ENCODE peak calls at places on chromosomes 5 and 9, in seven cellular contexts. One of them, this sample, is unnamed.

GRCh38 chr5:40700116-40700822 is 20.6 kb downstream of the PTGER4 start:
- DNase-seq in IMR-90: no peak
- DNase-seq in mesendoderm: no peak
- DNase-seq in mesenchymal stem cell: no peak
- DNase-seq in trophoblast cell: no peak
- DNase-seq in neuronal stem cell: no peak
- DNase-seq in H1: no peak
- DNase-seq in this sample: no peak

GRCh38 chr5:88941581-88941980 is 58.6 kb upstream of the MEF2C start:
- DNase-seq in IMR-90: no peak
- DNase-seq in mesendoderm: no peak
- DNase-seq in mesenchymal stem cell: no peak
- DNase-seq in trophoblast cell: no peak
- DNase-seq in neuronal stem cell: no peak
- DNase-seq in H1: no peak
- DNase-seq in this sample: no peak

GRCh38 chr9:136751814-136752213 is 3.5 kb upstream of the LCN6 start:
- DNase-seq in IMR-90: no peak
- DNase-seq in mesendoderm: no peak
- DNase-seq in mesenchymal stem cell: no peak
- DNase-seq in trophoblast cell: no peak
- DNase-seq in neuronal stem cell: no peak
- DNase-seq in H1: no peak
- DNase-seq in this sample: no peak

GRCh38 chr5:31819926-31820516 is 181.1 kb downstream of the PDZD2 start:
- DNase-seq in IMR-90: no peak
- DNase-seq in mesendoderm: peak
- DNase-seq in mesenchymal stem cell: peak
- DNase-seq in trophoblast cell: no peak
- DNase-seq in neuronal stem cell: no peak
- DNase-seq in H1: no peak
- DNase-seq in this sample: peak

GRCh38 chr5:143279698-143280097 is 123.8 kb downstream of the NR3C1 start:
- DNase-seq in IMR-90: peak
- DNase-seq in mesendoderm: peak
- DNase-seq in mesenchymal stem cell: peak
- DNase-seq in trophoblast cell: peak
- DNase-seq in neuronal stem cell: no peak
- DNase-seq in H1: peak
- DNase-seq in this sample: peak

GRCh38 chr9:132591751-132592314 is 9.4 kb downstream of the BARHL1 start:
- DNase-seq in IMR-90: no peak
- DNase-seq in mesendoderm: peak
- DNase-seq in mesenchymal stem cell: no peak
- DNase-seq in trophoblast cell: no peak
- DNase-seq in neuronal stem cell: no peak
- DNase-seq in H1: no peak
- DNase-seq in this sample: no peak

GRCh38 chr9:14221119-14221518 is 92.8 kb downstream of the NFIB start:
- DNase-seq in IMR-90: peak
- DNase-seq in mesendoderm: no peak
- DNase-seq in mesenchymal stem cell: no peak
- DNase-seq in trophoblast cell: peak
- DNase-seq in neuronal stem cell: no peak
- DNase-seq in H1: no peak
- DNase-seq in this sample: no peak

GRCh38 chr9:74803366-74804017 is 84.2 kb downstream of the TRPM6 start:
- DNase-seq in IMR-90: no peak
- DNase-seq in mesendoderm: no peak
- DNase-seq in mesenchymal stem cell: no peak
- DNase-seq in trophoblast cell: peak
- DNase-seq in neuronal stem cell: no peak
- DNase-seq in H1: no peak
- DNase-seq in this sample: no peak

GRCh38 chr9:135030711-135031245 is 56.7 kb upstream of the OLFM1 start:
- DNase-seq in IMR-90: no peak
- DNase-seq in mesendoderm: no peak
- DNase-seq in mesenchymal stem cell: no peak
- DNase-seq in trophoblast cell: no peak
- DNase-seq in neuronal stem cell: no peak
- DNase-seq in H1: no peak
- DNase-seq in this sample: no peak

GRCh38 chr5:73792687-73793320 is 166.8 kb downstream of the ARHGEF28 start:
- DNase-seq in IMR-90: peak
- DNase-seq in mesendoderm: peak
- DNase-seq in mesenchymal stem cell: peak
- DNase-seq in trophoblast cell: peak
- DNase-seq in neuronal stem cell: peak
- DNase-seq in H1: peak
- DNase-seq in this sample: peak
- H3K4ac ChIP-seq in IMR-90: peak
- H3K4ac ChIP-seq in mesendoderm: no peak
- H3K4ac ChIP-seq in mesenchymal stem cell: no peak
- H3K4ac ChIP-seq in trophoblast cell: no peak
- H3K4ac ChIP-seq in neuronal stem cell: no peak
- H3K4ac ChIP-seq in H1: no peak
- H3K4ac ChIP-seq in this sample: no peak

GRCh38 chr5:39466804-39467203 is 42.0 kb upstream of the DAB2 start:
- DNase-seq in IMR-90: no peak
- DNase-seq in mesendoderm: no peak
- DNase-seq in mesenchymal stem cell: no peak
- DNase-seq in trophoblast cell: no peak
- DNase-seq in neuronal stem cell: no peak
- DNase-seq in H1: no peak
- DNase-seq in this sample: no peak

GRCh38 chr5:39461007-39461682 is 36.4 kb upstream of the DAB2 start:
- DNase-seq in IMR-90: no peak
- DNase-seq in mesendoderm: no peak
- DNase-seq in mesenchymal stem cell: no peak
- DNase-seq in trophoblast cell: no peak
- DNase-seq in neuronal stem cell: no peak
- DNase-seq in H1: no peak
- DNase-seq in this sample: no peak

GRCh38 chr5:39462211-39462610 is 37.4 kb upstream of the DAB2 start:
- DNase-seq in IMR-90: no peak
- DNase-seq in mesendoderm: no peak
- DNase-seq in mesenchymal stem cell: no peak
- DNase-seq in trophoblast cell: no peak
- DNase-seq in neuronal stem cell: no peak
- DNase-seq in H1: no peak
- DNase-seq in this sample: no peak

GRCh38 chr5:39465843-39466242 is 41.1 kb upstream of the DAB2 start:
- DNase-seq in IMR-90: no peak
- DNase-seq in mesendoderm: no peak
- DNase-seq in mesenchymal stem cell: no peak
- DNase-seq in trophoblast cell: no peak
- DNase-seq in neuronal stem cell: no peak
- DNase-seq in H1: no peak
- DNase-seq in this sample: no peak

DNA sequence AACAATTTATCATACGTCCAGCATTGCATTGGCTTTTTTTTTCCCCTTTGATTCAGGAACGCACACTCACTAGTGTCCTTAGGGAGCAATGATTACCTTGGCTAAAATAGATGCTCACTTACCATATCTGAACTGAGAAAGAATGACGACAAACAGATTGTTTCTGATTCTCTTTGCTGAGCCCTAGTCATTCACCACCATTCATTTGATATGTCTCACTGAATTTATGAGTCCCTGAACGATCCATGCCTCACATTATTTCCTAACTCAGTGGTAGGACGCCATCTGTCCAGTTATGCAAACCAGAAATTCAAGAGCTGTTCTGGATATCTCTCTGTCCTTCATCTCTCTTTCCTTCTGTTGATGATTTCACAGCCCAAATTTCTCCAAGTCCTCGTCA is 39.3 kb upstream of the DAB2 start:
- DNase-seq in IMR-90: no peak
- DNase-seq in mesendoderm: no peak
- DNase-seq in mesenchymal stem cell: no peak
- DNase-seq in trophoblast cell: peak
- DNase-seq in neuronal stem cell: no peak
- DNase-seq in H1: no peak
- DNase-seq in this sample: no peak
- H2BK5ac ChIP-seq in IMR-90: no peak
- H2BK5ac ChIP-seq in mesendoderm: no peak
- H2BK5ac ChIP-seq in mesenchymal stem cell: no peak
- H2BK5ac ChIP-seq in trophoblast cell: no peak
- H2BK5ac ChIP-seq in neuronal stem cell: no peak
- H2BK5ac ChIP-seq in H1: no peak
- H2BK5ac ChIP-seq in this sample: no peak

DNA sequence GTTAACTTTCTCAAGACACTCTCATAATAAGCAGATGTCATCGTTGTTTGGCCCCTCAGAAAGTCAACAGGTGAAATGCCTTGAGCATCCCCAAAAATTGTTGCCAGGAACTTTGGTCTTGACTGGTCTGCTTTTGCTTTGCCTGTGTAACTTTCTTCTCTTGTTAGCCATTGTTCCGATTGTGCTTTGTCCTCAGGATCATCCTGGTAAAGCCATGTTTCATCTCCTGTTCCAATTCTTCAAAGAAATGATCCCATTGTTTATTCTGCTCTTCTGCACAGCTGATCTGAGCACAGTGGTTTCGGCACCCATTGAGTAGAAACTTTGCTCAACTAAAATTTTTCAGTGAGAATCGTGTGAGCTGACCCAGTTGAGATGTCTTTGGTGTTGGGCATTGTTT is 8.1 kb upstream of the ZBED3 start:
- DNase-seq in IMR-90: no peak
- DNase-seq in mesendoderm: no peak
- DNase-seq in mesenchymal stem cell: no peak
- DNase-seq in trophoblast cell: no peak
- DNase-seq in neuronal stem cell: no peak
- DNase-seq in H1: no peak
- DNase-seq in this sample: no peak
- H3K4ac ChIP-seq in IMR-90: no peak
- H3K4ac ChIP-seq in mesendoderm: no peak
- H3K4ac ChIP-seq in mesenchymal stem cell: no peak
- H3K4ac ChIP-seq in trophoblast cell: no peak
- H3K4ac ChIP-seq in neuronal stem cell: no peak
- H3K4ac ChIP-seq in H1: no peak
- H3K4ac ChIP-seq in this sample: no peak

GRCh38 chr5:96157841-96158291 is 196.2 kb upstream of the ELL2 start:
- DNase-seq in IMR-90: no peak
- DNase-seq in mesendoderm: no peak
- DNase-seq in mesenchymal stem cell: peak
- DNase-seq in trophoblast cell: peak
- DNase-seq in neuronal stem cell: no peak
- DNase-seq in H1: no peak
- DNase-seq in this sample: no peak
- H2BK5ac ChIP-seq in IMR-90: no peak
- H2BK5ac ChIP-seq in mesendoderm: no peak
- H2BK5ac ChIP-seq in mesenchymal stem cell: no peak
- H2BK5ac ChIP-seq in trophoblast cell: no peak
- H2BK5ac ChIP-seq in neuronal stem cell: no peak
- H2BK5ac ChIP-seq in H1: no peak
- H2BK5ac ChIP-seq in this sample: no peak

This sample was measured in H9.